ENCODE peak calls at places on chromosomes 4 and X, in nine cellular contexts. K is non-pigmented ciliary epithelial cell; M is effector memory CD4-positive, alpha-beta T cell; P is GM13976; T is Right ventricle myocardium inferior; A is M059J; C is skeletal muscle cell; N is left ventricle myocardium superior; Z is substantia nigra. D is an unnamed sample.

GRCh38 chr4:118281611-118282442 is 71.0 kb downstream of the PRSS12 start:
- DNase-seq in K (no peak), M (no peak), P (no peak), T (no peak), A (peak; percentile 5), C (no peak), N (peak; percentile 30), Z (no peak), D (peak; percentile 63)

GRCh38 chrX:56564182-56564885 is 907 bp downstream of the UBQLN2 start:
- DNase-seq in K (no peak), M (no peak), P (peak; percentile 22), T (no peak), A (peak; percentile 57), C (no peak), N (peak; percentile 27), Z (no peak), D (peak; percentile 13)

GRCh38 chr4:38313999-38314561 is 349.9 kb upstream of the KLF3 start:
- DNase-seq in K (no peak), M (no peak), P (no peak), T (no peak), A (peak; percentile 88), C (no peak), N (no peak), Z (no peak), D (peak; percentile 47)

GRCh38 chr4:47528651-47529050 is 43.6 kb downstream of the ATP10D start:
- DNase-seq in K (no peak), M (no peak), P (no peak), T (no peak), A (peak; percentile 86), C (peak; percentile 51), N (no peak), Z (no peak), D (peak; percentile 73)

GRCh38 chr4:128863314-128864075 is 54.0 kb downstream of the JADE1 start:
- DNase-seq in K (peak; percentile 38), M (peak; percentile 27), P (peak; percentile 41), T (no peak), A (peak; percentile 65), C (no peak), N (peak; percentile 71), Z (peak; percentile 8), D (peak; percentile 60)

GRCh38 chrX:153302796-153303195 is 18.8 kb downstream of the PNMA6F start:
- DNase-seq in K (no peak), M (no peak), P (no peak), T (no peak), A (no peak), C (no peak), N (no peak), Z (no peak), D (no peak)

GRCh38 chrX:50448565-50448964 is 22.1 kb downstream of the DGKK start:
- DNase-seq in K (no peak), M (no peak), P (no peak), T (no peak), A (peak; percentile 31), C (no peak), N (no peak), Z (no peak), D (no peak)

GRCh38 chrX:19091596-19091995 is 30.7 kb downstream of the ADGRG2 start:
- DNase-seq in K (no peak), M (no peak), P (no peak), T (no peak), A (no peak), C (no peak), N (no peak), Z (no peak), D (no peak)

GRCh38 chr4:53527342-53527741 is 63.9 kb downstream of the LNX1 start:
- DNase-seq in K (no peak), M (no peak), P (no peak), T (no peak), A (no peak), C (no peak), N (no peak), Z (no peak), D (no peak)

GRCh38 chrX:153491351-153492152 is 3.2 kb upstream of the BGN start:
- DNase-seq in K (no peak), M (no peak), P (no peak), T (no peak), A (no peak), C (no peak), N (no peak), Z (no peak), D (no peak)

GRCh38 chrX:3317191-3317718 is 29.2 kb downstream of the MXRA5 start:
- DNase-seq in K (no peak), M (no peak), P (no peak), T (peak; percentile 59), A (no peak), C (no peak), N (no peak), Z (no peak), D (no peak)

GRCh38 chr4:186724048-186724860 is 598 bp upstream of the FAT1 start:
- DNase-seq in K (no peak), M (no peak), P (no peak), T (peak; percentile 62), A (peak; percentile 54), C (no peak), N (peak; percentile 80), Z (no peak), D (peak; percentile 22)

GRCh38 chrX:122113376-122113775 is 1066.0 kb downstream of the GLUD2 start:
- DNase-seq in K (no peak), M (no peak), P (no peak), T (peak; percentile 37), A (no peak), C (no peak), N (no peak), Z (no peak), D (no peak)

GRCh38 chr4:87375719-87376291 is 15.2 kb downstream of the HSD17B11 start:
- DNase-seq in K (peak; percentile 59), M (no peak), P (no peak), T (no peak), A (peak; percentile 65), C (peak; percentile 80), N (no peak), Z (no peak), D (peak; percentile 67)

GRCh38 chrX:150449313-150449712 is 86.2 kb downstream of the MAMLD1 start:
- DNase-seq in K (no peak), M (no peak), P (no peak), T (no peak), A (no peak), C (no peak), N (no peak), Z (no peak), D (no peak)

GRCh38 chr4:111639876-111640275 is 505.4 kb upstream of the FAM241A start:
- DNase-seq in K (peak; percentile 30), M (no peak), P (no peak), T (no peak), A (peak; percentile 31), C (peak; percentile 40), N (no peak), Z (no peak), D (no peak)

GRCh38 chr4:26238782-26239647 is 81.8 kb upstream of the RBPJ start:
- DNase-seq in K (peak; percentile 59), M (no peak), P (no peak), T (no peak), A (peak; percentile 60), C (peak; percentile 65), N (no peak), Z (peak; percentile 19), D (no peak)

GRCh38 chr4:48752726-48753125 is 27.4 kb downstream of the FRYL start:
- DNase-seq in K (no peak), M (no peak), P (no peak), T (no peak), A (no peak), C (no peak), N (no peak), Z (no peak), D (no peak)